ENCODE peak calls at places on chromosomes 11 and 22, in ten cellular contexts. E is body of pancreas, B is type B pancreatic cell, V is tibial nerve, W is HFFc6, H is fibroblast of lung, K is A549, D is psoas muscle, M is GM20000, S is epithelial cell of esophagus. U is an unnamed sample.

GRCh38 chr22:20062766-20063083 is 17.3 kb upstream of the DGCR8 start:
- DNase-seq in S (peak), H (peak), V (no peak), W (peak), B (no peak), K (no peak), E (no peak), D (no peak), M (no peak), U (no peak)

GRCh38 chr11:85052636-85053035 is 574.5 kb downstream of the DLG2 start:
- DNase-seq in H (peak), V (no peak), B (no peak), D (no peak), W (no peak), M (no peak), S (no peak), K (no peak), E (no peak), U (no peak)

GRCh38 chr11:8111636-8112035 is 30.6 kb downstream of the TUB start:
- DNase-seq in M (no peak), B (no peak), S (no peak), W (no peak), V (no peak), H (no peak), E (no peak), D (no peak), K (no peak), U (no peak)

GRCh38 chr22:37953437-37954179 is at the start of the genes C22orf23 and POLR2F:
- DNase-seq in V (peak), E (peak), B (peak), M (peak), W (peak), S (peak), D (peak), K (peak), H (peak), U (peak)

GRCh38 chr11:27921472-27921871 is 186.5 kb downstream of the KIF18A start:
- DNase-seq in E (no peak), W (no peak), H (no peak), V (no peak), M (no peak), B (no peak), D (no peak), K (no peak), S (peak), U (no peak)

GRCh38 chr22:41565403-41566054 is 4.7 kb downstream of the CSDC2 start:
- DNase-seq in B (no peak), K (peak), W (peak), E (no peak), S (peak), V (no peak), H (peak), D (peak), M (no peak), U (no peak)

GRCh38 chr11:94840209-94840608 is 72.1 kb downstream of the AMOTL1 start:
- DNase-seq in V (no peak), W (no peak), E (no peak), M (no peak), S (no peak), B (no peak), K (no peak), H (no peak), D (no peak), U (no peak)

GRCh38 chr22:50698546-50698945 is 25.9 kb downstream of the SHANK3 start:
- DNase-seq in V (no peak), K (no peak), W (no peak), B (no peak), E (no peak), S (no peak), H (no peak), M (no peak), D (peak), U (peak)

GRCh38 chr11:35148163-35148562 is 9.2 kb downstream of the CD44 start:
- DNase-seq in K (no peak), W (no peak), B (no peak), H (no peak), V (no peak), E (no peak), M (no peak), S (no peak), D (no peak), U (no peak)

GRCh38 chr11:64356498-64357411 is 2.2 kb upstream of the RPS6KA4 start:
- DNase-seq in W (peak), V (no peak), B (no peak), K (peak), M (peak), E (peak), S (peak), H (peak), D (no peak), U (no peak)

GRCh38 chr22:31321421-31321820 is 24.7 kb downstream of the PATZ1 start:
- DNase-seq in E (no peak), K (no peak), B (no peak), H (no peak), M (no peak), V (no peak), S (no peak), W (no peak), D (no peak), U (no peak)

GRCh38 chr11:82775218-82775617 is 41.6 kb upstream of the FAM181B start:
- DNase-seq in V (no peak), H (no peak), K (no peak), W (no peak), S (no peak), D (no peak), B (no peak), E (no peak), M (no peak), U (no peak)

GRCh38 chr22:47345025-47345424 is 582.6 kb downstream of the TBC1D22A start:
- DNase-seq in V (no peak), W (no peak), D (no peak), H (no peak), E (no peak), S (no peak), M (no peak), B (no peak), K (no peak), U (no peak)

GRCh38 chr11:10497371-10498021 is 42.4 kb downstream of the AMPD3 start:
- DNase-seq in B (peak), D (no peak), K (no peak), E (no peak), M (no peak), V (no peak), W (no peak), H (no peak), S (no peak), U (no peak)

GRCh38 chr22:31496735-31497146 is 405 bp downstream of the SFI1 start:
- DNase-seq in S (peak), V (no peak), B (no peak), W (no peak), M (no peak), H (no peak), D (peak), K (no peak), E (no peak), U (no peak)

GRCh38 chr11:126257144-126257543 is 11.6 kb downstream of the SRPRA start:
- DNase-seq in S (no peak), V (no peak), D (no peak), B (no peak), W (no peak), E (no peak), H (no peak), K (no peak), M (no peak), U (no peak)

GRCh38 chr22:32994921-32995320 is 63.3 kb downstream of the SYN3 start:
- DNase-seq in B (peak), E (no peak), S (no peak), K (no peak), V (no peak), D (no peak), M (no peak), H (no peak), W (no peak), U (no peak)

GRCh38 chr22:32996276-32996675 is 61.9 kb downstream of the SYN3 start:
- DNase-seq in K (no peak), V (no peak), B (no peak), S (no peak), M (no peak), W (no peak), E (no peak), H (no peak), D (no peak), U (no peak)

GRCh38 chr22:32992821-32993220 is 65.4 kb downstream of the SYN3 start:
- DNase-seq in V (no peak), H (no peak), S (no peak), B (peak), K (no peak), E (no peak), M (no peak), W (no peak), D (no peak), U (no peak)

GRCh38 chr22:32995335-32995734 is 62.8 kb downstream of the SYN3 start:
- DNase-seq in E (no peak), K (no peak), M (no peak), B (no peak), W (no peak), D (no peak), V (no peak), S (no peak), H (no peak), U (no peak)

DNA sequence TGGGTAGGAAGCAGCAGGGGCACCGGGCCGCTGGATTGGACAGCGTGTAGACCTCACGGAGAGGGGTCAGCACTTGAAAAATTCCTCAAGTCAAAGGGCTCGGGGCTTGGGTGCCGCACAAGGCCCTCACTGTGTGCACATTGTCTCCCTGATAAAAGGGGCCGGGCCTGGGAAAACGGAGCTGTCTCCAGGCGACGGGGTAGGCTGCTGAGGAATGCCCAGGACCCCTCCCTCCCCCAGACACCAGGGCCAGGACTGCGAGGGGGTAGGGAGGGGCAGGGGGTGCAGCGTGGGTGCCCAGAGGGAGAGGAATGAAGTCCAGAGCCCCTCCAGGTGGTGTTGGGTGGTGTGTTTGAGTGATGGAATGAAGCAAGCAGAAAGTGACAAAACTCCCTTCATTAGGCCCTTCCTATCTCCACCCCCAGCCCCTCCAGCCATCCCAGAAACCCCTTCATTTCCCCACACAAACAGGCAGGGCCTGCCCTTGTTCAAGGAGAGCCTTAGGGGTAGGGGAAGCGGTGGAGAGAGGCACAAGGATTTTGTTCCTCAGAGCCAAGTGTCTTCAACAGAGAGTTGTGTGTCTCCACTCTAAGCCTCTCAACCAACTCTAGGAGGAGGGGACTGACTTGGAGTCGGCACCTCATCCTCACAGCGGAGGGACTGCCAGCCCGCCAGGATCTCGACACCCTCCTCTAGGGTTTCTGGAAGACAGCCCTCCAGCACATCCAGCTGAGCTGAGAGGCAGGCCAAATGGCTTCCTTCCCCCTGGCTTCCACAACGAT is 63.9 kb downstream of the SYN3 start:
- DNase-seq in M (no peak), E (no peak), W (no peak), V (no peak), H (no peak), S (no peak), K (no peak), B (peak), D (peak), U (no peak)
- TF ChIP-seq CTCF in M (no peak), E (no peak), W (no peak), V (no peak), H (no peak), S (no peak), K (no peak), B (no peak), D (no peak), U (no peak)

DNA sequence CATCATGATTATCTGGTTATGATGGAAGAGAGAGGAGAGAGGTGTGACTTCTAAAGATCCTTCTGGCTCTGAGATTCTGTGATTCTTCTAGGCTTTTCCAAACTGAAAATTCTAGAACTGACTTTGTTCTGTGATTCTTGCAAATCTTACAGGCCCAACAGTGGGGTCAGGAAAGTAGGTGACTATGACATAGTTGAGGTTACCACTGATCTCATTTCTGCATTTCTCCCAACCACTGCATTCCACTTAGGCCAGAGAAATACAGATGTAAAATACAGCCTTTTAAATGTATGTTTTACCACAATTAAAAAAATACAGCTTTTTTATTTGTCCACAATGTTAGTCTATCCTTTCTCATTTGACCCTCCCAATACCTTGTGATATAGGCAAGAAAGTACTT is 83.7 kb downstream of the STIM1 start:
- DNase-seq in V (no peak), W (peak), D (no peak), M (no peak), B (no peak), S (no peak), E (no peak), K (no peak), H (peak), U (no peak)
- TF ChIP-seq CTCF in V (no peak), W (no peak), D (no peak), M (no peak), B (no peak), S (no peak), E (no peak), K (no peak), H (no peak), U (no peak)

DNA sequence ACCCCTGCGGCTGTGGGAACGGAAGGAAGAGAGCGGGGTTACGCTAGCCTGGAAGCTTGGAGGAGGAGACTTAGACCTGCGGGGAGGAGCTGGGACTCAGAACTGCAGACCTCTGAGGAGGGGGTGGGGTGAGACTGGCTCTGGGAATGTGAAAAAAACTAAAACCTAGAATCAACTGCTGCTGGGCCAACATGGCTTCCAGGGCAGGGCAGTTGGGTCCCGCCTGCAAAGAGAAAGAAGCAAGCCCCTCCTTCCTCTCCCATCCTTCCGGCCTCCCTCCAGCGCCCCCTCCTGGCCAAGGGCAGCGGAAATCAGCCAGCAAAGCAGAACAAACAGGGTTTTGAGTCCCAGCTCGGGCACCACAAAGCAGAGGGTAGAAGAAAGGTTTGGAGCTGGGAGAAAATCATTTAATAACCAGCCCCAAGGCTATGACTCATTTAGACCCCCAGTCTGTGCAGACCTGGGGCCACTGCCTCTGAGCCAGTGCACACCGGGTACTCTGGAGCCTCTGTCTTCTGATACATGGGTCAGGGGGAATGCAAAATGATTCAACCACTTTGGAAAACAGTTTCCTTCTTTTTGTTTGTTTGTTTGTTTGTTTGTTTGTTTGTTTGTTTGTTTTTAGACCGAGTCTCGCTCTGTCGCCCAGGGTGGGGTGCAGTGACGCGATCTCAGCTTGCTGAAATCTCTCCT is 7.3 kb upstream of the NCF4 start:
- DNase-seq in E (peak), K (peak), H (peak), W (peak), D (peak), B (no peak), S (peak), M (peak), V (no peak), U (no peak)
- TF ChIP-seq CTCF in E (peak), K (no peak), H (peak), W (peak), D (peak), B (peak), S (peak), M (peak), V (peak), U (peak)

GRCh38 chr11:131246589-131247164 is 123.7 kb upstream of the NTM start:
- DNase-seq in H (no peak), V (no peak), W (no peak), D (peak), B (no peak), K (peak), E (peak), S (peak), M (no peak), U (no peak)
- TF ChIP-seq CTCF in H (peak), V (no peak), W (peak), D (peak), B (peak), K (no peak), E (peak), S (peak), M (peak), U (peak)

DNA sequence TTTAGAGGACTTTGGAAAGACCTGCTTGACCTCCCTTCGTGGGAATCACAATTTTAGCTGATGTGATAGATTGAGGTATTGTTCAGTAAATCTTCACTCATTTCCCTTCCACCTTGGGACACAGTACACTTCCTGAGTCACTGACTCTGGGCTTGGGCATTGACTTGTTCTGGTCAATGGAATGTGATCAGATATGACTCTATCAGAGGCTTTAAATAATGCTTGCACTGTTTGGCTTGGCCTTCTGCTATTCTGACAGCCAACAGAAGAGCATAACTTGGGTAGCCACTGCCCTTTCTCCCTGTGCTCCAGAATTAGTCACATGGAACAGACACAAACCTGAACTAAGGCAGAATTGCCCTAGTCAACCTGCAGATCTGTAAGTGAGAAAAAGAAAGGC is 12.5 kb downstream of the PRR5L start:
- DNase-seq in V (no peak), W (no peak), S (no peak), M (no peak), D (no peak), E (no peak), B (no peak), K (no peak), H (peak), U (no peak)
- TF ChIP-seq CTCF in V (no peak), W (no peak), S (no peak), M (no peak), D (no peak), E (no peak), B (no peak), K (no peak), H (no peak), U (no peak)

DNA sequence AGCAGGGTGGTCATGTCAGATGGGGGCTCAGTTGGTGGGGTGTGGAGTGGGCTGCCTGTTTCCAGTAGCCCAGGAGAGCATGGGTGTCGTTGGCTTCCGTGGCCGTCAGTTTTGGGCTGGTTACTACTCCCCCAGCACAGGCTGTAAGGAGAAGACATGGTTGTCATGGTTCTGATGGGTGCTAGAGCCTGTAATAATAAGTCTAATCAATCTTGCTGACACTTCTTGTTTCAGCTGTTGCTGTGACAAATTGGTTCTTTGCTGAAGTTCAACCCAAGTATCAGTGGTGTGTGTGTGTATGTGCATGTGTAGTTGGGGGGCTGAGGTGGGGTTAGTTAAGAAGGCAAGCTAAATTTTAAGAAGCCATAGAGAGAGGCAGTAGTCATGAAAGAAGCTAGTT is 61.3 kb upstream of the DBX1 start:
- DNase-seq in V (no peak), K (no peak), M (no peak), B (no peak), W (no peak), H (no peak), D (no peak), E (no peak), S (no peak), U (no peak)
- TF ChIP-seq CTCF in V (no peak), K (no peak), M (no peak), B (no peak), W (no peak), H (no peak), D (no peak), E (no peak), S (no peak), U (no peak)

GRCh38 chr11:61875698-61876097 is 15.6 kb downstream of the FADS3 start:
- DNase-seq in W (no peak), K (no peak), H (no peak), S (no peak), B (no peak), M (no peak), D (no peak), E (no peak), V (no peak), U (no peak)

GRCh38 chr11:61872935-61873565 is 18.3 kb downstream of the FADS3 start:
- DNase-seq in E (no peak), W (no peak), M (no peak), B (no peak), D (no peak), H (no peak), S (no peak), K (no peak), V (no peak), U (no peak)

GRCh38 chr11:61874460-61874809 is 16.9 kb downstream of the FADS3 start:
- DNase-seq in M (no peak), K (no peak), H (no peak), S (no peak), B (no peak), D (no peak), E (no peak), W (no peak), V (no peak), U (no peak)

GRCh38 chr11:61871158-61871597 is 20.2 kb downstream of the FADS3 start:
- DNase-seq in K (peak), H (peak), M (peak), S (peak), D (peak), V (peak), W (peak), B (peak), E (peak), U (peak)

GRCh38 chr11:61873588-61874459 is 17.5 kb downstream of the FADS3 start:
- DNase-seq in K (no peak), S (no peak), H (no peak), E (no peak), B (no peak), V (no peak), D (no peak), M (no peak), W (no peak), U (no peak)
- TF ChIP-seq CTCF in K (no peak), S (no peak), H (no peak), E (no peak), B (no peak), V (no peak), D (no peak), M (no peak), W (peak), U (no peak)

GRCh38 chr11:86277741-86278140 is 24.3 kb upstream of the HIKESHI start:
- DNase-seq in S (no peak), B (no peak), W (no peak), E (no peak), K (no peak), D (no peak), M (no peak), V (no peak), H (no peak), U (no peak)

GRCh38 chr11:86274999-86275398 is 27.0 kb upstream of the HIKESHI start:
- DNase-seq in H (no peak), M (no peak), S (no peak), B (no peak), D (no peak), K (no peak), W (no peak), V (no peak), E (no peak), U (no peak)

GRCh38 chr11:86275493-86276370 is 26.3 kb upstream of the HIKESHI start:
- DNase-seq in S (no peak), B (no peak), W (no peak), H (no peak), D (no peak), E (no peak), V (no peak), M (no peak), K (no peak), U (no peak)

GRCh38 chr11:86278226-86278625 is 23.8 kb upstream of the HIKESHI start:
- DNase-seq in V (no peak), K (no peak), S (peak), W (no peak), D (no peak), E (no peak), H (no peak), M (no peak), B (no peak), U (no peak)

GRCh38 chr11:86274503-86274902 is 27.5 kb upstream of the HIKESHI start:
- DNase-seq in M (no peak), B (no peak), H (no peak), S (no peak), E (no peak), V (no peak), W (no peak), D (no peak), K (no peak), U (no peak)
- TF ChIP-seq CTCF in M (no peak), B (no peak), H (no peak), S (no peak), E (no peak), V (no peak), W (peak), D (no peak), K (peak), U (no peak)